ENCODE peak calls at places on chromosomes 1 and 21, in seven cellular contexts. I, G, J, V, D, C and B are unnamed samples.

GRCh38 chr1:45769261-45769932 is 18.9 kb upstream of the IPP start:
- DNase-seq in I (no peak), V (peak; percentile 19), G (no peak), D (peak; percentile 34), J (no peak), C (peak; percentile 45), B (no peak)

GRCh38 chr1:89890085-89890754 is 69.4 kb downstream of the LRRC8D start:
- DNase-seq in J (no peak), I (peak; percentile 28), V (peak; percentile 98), C (no peak), G (no peak), D (no peak), B (no peak)

GRCh38 chr21:17758703-17759102 is 60.5 kb downstream of the C21orf91 start:
- DNase-seq in C (no peak), V (no peak), D (no peak), G (no peak), J (no peak), I (no peak), B (no peak)

GRCh38 chr1:61950418-61950817 is 208.1 kb downstream of the PATJ start:
- DNase-seq in G (no peak), V (no peak), C (no peak), D (no peak), J (no peak), I (no peak), B (no peak)

GRCh38 chr21:14550200-14550599 is 4.1 kb upstream of the SAMSN1 start:
- DNase-seq in I (no peak), J (no peak), G (no peak), D (no peak), C (no peak), V (no peak), B (no peak)

GRCh38 chr1:42456754-42457089 is 379 bp downstream of the PPCS start:
- DNase-seq in C (no peak), G (peak; percentile 72), I (no peak), V (no peak), D (peak; percentile 70), J (peak; percentile 77), B (no peak)

GRCh38 chr1:185439727-185440415 is 122.8 kb upstream of the IVNS1ABP start:
- DNase-seq in J (no peak), D (no peak), C (no peak), V (peak; percentile 71), G (no peak), I (no peak), B (no peak)

GRCh38 chr1:215119719-215120118 is 37.2 kb downstream of the KCNK2 start:
- DNase-seq in I (no peak), J (no peak), D (no peak), V (no peak), G (no peak), C (no peak), B (no peak)

GRCh38 chr1:199124351-199124750 is 485.5 kb downstream of the PTPRC start:
- DNase-seq in V (no peak), D (no peak), I (no peak), C (no peak), G (no peak), J (no peak), B (no peak)

GRCh38 chr1:157966034-157966671 is 27.3 kb upstream of the KIRREL1 start:
- DNase-seq in I (no peak), G (no peak), C (no peak), J (no peak), D (no peak), V (no peak), B (no peak)

GRCh38 chr1:19374402-19374801 is 62.3 kb downstream of the SLC66A1 start:
- DNase-seq in D (peak; percentile 72), I (no peak), V (no peak), G (no peak), C (peak; percentile 50), J (no peak), B (no peak)

GRCh38 chr1:42177551-42177981 is 13.0 kb upstream of the GUCA2A start:
- DNase-seq in D (no peak), I (no peak), J (peak; percentile 76), G (no peak), V (no peak), C (no peak), B (no peak)

GRCh38 chr1:12007204-12007603 is 12.1 kb upstream of the MIIP start:
- DNase-seq in J (no peak), I (no peak), C (no peak), V (no peak), D (no peak), G (no peak), B (no peak)

GRCh38 chr1:213176341-213176740 is 125.3 kb downstream of the RPS6KC1 start:
- DNase-seq in G (no peak), C (no peak), I (peak; percentile 73), D (no peak), V (no peak), J (no peak), B (no peak)

GRCh38 chr1:167651161-167651693 is 21.2 kb downstream of the RCSD1 start:
- DNase-seq in C (no peak), V (no peak), D (no peak), J (no peak), I (no peak), G (no peak), B (no peak)

GRCh38 chr1:183443025-183443424 is 24.8 kb upstream of the NMNAT2 start:
- DNase-seq in D (no peak), G (no peak), J (no peak), V (no peak), I (no peak), C (no peak), B (no peak)

GRCh38 chr1:110005971-110006370 is 21.4 kb downstream of the AHCYL1 start:
- DNase-seq in D (no peak), G (no peak), C (no peak), I (no peak), V (no peak), J (no peak), B (no peak)

GRCh38 chr1:161073474-161074121 is 3.9 kb upstream of the ARHGAP30 start:
- DNase-seq in C (no peak), V (peak; percentile 96), J (no peak), I (no peak), G (no peak), D (no peak), B (no peak)

GRCh38 chr1:105632342-105633196 is 1423.9 kb upstream of the PRMT6 start:
- DNase-seq in C (no peak), G (no peak), J (no peak), I (no peak), D (no peak), V (no peak), B (no peak)

GRCh38 chr1:94413311-94413710 is 4.9 kb upstream of the ABCD3 start:
- DNase-seq in G (no peak), C (no peak), I (no peak), D (no peak), V (no peak), J (no peak), B (no peak)

GRCh38 chr1:85289207-85289847 is 12.9 kb upstream of the BCL10 start:
- DNase-seq in J (no peak), G (no peak), D (no peak), C (no peak), V (peak; percentile 92), I (peak; percentile 93), B (no peak)

GRCh38 chr1:27111771-27112573 is 43.0 kb downstream of the SLC9A1 start:
- DNase-seq in G (peak; percentile 87), D (no peak), C (peak; percentile 52), J (peak; percentile 93), V (peak; percentile 100), I (peak; percentile 73), B (peak; percentile 90)

DNA sequence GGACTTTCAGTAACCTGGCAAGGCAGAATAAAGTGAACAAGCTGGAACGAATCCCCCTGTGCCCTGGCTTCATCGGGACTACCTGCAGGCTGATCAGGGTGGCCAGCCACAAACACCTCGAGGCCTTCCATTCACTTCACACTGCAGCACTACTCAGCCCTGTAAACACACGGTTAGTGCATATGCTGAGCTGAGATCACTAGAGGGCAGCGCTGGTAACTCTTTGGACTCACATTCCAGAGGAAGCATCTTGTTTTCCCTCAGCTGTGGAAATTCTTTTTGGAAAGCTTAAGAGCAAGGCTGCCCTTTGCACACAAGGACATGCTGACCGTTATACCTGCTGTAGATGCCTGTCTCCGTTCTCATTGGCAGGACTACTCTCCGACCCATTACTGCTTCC is 32.1 kb downstream of the PCSK9 start:
- DNase-seq in G (no peak), J (no peak), D (peak; percentile 78), V (no peak), I (no peak), C (peak; percentile 34), B (no peak)
- TF ChIP-seq CTCF in G (no peak), J (no peak), D (peak; percentile 66), V (peak; percentile 65), I (peak; percentile 59), C (peak; percentile 67), B (peak; percentile 5)

GRCh38 chr1:21902378-21903012 is 34.6 kb downstream of the HSPG2 start:
- DNase-seq in J (no peak), I (no peak), V (no peak), C (no peak), G (no peak), D (no peak), B (no peak)

GRCh38 chr1:21901473-21901847 is 35.6 kb downstream of the HSPG2 start:
- DNase-seq in C (no peak), G (peak; percentile 85), J (no peak), D (no peak), V (no peak), I (no peak), B (peak; percentile 74)

GRCh38 chr1:21900766-21901472 is 36.2 kb downstream of the HSPG2 start:
- DNase-seq in I (no peak), D (no peak), J (no peak), G (no peak), C (no peak), V (no peak), B (no peak)

GRCh38 chr1:21903638-21904474 is 33.3 kb downstream of the HSPG2 start:
- DNase-seq in I (no peak), C (no peak), J (no peak), D (no peak), V (no peak), G (no peak), B (peak; percentile 71)

GRCh38 chr1:21901986-21902377 is 35.1 kb downstream of the HSPG2 start:
- DNase-seq in J (no peak), I (no peak), D (no peak), C (no peak), V (no peak), G (no peak), B (no peak)
- H3K4me1 ChIP-seq in J (peaks cover 95% of the 10 kb centered on the region), I (peaks cover 10% of the 10 kb centered on the region), D (no peaks in the 10 kb centered on the region), C (peaks cover 63% of the 10 kb centered on the region), V (peaks cover 16% of the 10 kb centered on the region), G (peaks cover 33% of the 10 kb centered on the region), B (peaks cover 66% of the 10 kb centered on the region)

GRCh38 chr1:34642679-34643078 is 112.2 kb upstream of the GJB5 start:
- DNase-seq in I (peak; percentile 6), G (no peak), C (no peak), V (no peak), J (no peak), D (peak; percentile 54), B (no peak)
- TF ChIP-seq CTCF in I (peak; percentile 43), G (no peak), C (peak; percentile 27), V (peak; percentile 28), J (no peak), D (peak; percentile 71), B (no peak)

DNA sequence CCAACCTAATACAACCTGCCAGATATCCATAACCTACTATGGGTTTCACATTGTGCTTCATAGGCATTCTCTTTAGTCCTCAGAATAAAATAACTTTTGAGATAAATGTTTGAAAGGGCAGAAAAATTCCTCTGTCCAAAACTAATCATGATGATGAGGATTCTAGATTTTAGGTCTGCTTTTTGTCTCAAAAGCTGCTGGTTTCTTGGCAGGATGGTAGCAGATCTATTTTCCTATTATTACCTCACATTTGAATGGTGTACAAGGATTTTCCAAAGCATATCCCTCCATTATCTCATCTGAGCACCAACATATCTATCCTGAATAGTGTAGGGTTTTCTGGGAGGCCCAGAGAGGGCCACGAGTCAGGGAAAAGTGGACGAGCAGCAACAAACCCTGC is 202.0 kb downstream of the PLPP3 start:
- DNase-seq in I (no peak), C (no peak), V (no peak), J (no peak), G (no peak), D (no peak), B (no peak)
- H3K4me1 ChIP-seq in I (peaks cover 11% of the 10 kb centered on the region), C (no peaks in the 10 kb centered on the region), V (peaks cover 4% of the 10 kb centered on the region), J (peaks cover 25% of the 10 kb centered on the region), G (no peaks in the 10 kb centered on the region), D (peaks cover 6% of the 10 kb centered on the region), B (peaks cover 49% of the 10 kb centered on the region)